ENCODE peak calls at places on chromosomes 2 and 18, in five cellular contexts. Q is OCI-LY7, V is lower leg skin, Y is endothelial cell of umbilical vein, F is A549. Z is an unnamed sample.

GRCh38 chr2:50722828-50723227 is 309.1 kb downstream of the NRXN1 start:
- DNase-seq in Q (no peak), V (no peak), Y (no peak), F (no peak), Z (no peak)

GRCh38 chr2:230011617-230012016 is 57.1 kb downstream of the SLC16A14 start:
- DNase-seq in Q (no peak), V (no peak), Y (no peak), F (no peak), Z (no peak)

GRCh38 chr2:67650292-67651133 is 253.4 kb downstream of the ETAA1 start:
- DNase-seq in Q (peak), V (peak), Y (peak), F (peak), Z (peak)

GRCh38 chr2:151560289-151560688 is 150.6 kb downstream of the RIF1 start:
- DNase-seq in Q (peak), V (no peak), Y (peak), F (peak), Z (no peak)

GRCh38 chr18:58785171-58785805 is 79.4 kb upstream of the ZNF532 start:
- DNase-seq in Q (no peak), V (peak), Y (peak), F (peak), Z (no peak)

GRCh38 chr18:28455971-28456370 is 279.0 kb upstream of the CDH2 start:
- DNase-seq in Q (no peak), V (no peak), Y (no peak), F (no peak), Z (no peak)

GRCh38 chr18:46013484-46014189 is 46.5 kb upstream of the EPG5 start:
- DNase-seq in Q (peak), V (no peak), Y (peak), F (no peak), Z (no peak)

GRCh38 chr2:8149985-8150547 is 531.8 kb upstream of the ID2 start:
- DNase-seq in Q (no peak), V (no peak), Y (no peak), F (no peak), Z (no peak)

GRCh38 chr2:20081841-20082240 is 30.4 kb upstream of the LAPTM4A start:
- DNase-seq in Q (no peak), V (no peak), Y (no peak), F (no peak), Z (no peak)

GRCh38 chr18:43312891-43313290 is 35.6 kb upstream of the SYT4 start:
- DNase-seq in Q (no peak), V (no peak), Y (no peak), F (no peak), Z (no peak)

GRCh38 chr2:148994341-148994740 is 44.2 kb upstream of the LYPD6B start:
- DNase-seq in Q (no peak), V (no peak), Y (no peak), F (no peak), Z (no peak)

GRCh38 chr18:62073882-62074281 is 113.0 kb downstream of the PIGN start:
- DNase-seq in Q (no peak), V (no peak), Y (no peak), F (no peak), Z (no peak)

GRCh38 chr18:24014986-24015896 is 687 bp downstream of the TTC39C start:
- DNase-seq in Q (peak), V (peak), Y (peak), F (peak), Z (no peak)

GRCh38 chr2:224056889-224057288 is 17.8 kb upstream of the SERPINE2 start:
- DNase-seq in Q (no peak), V (no peak), Y (no peak), F (no peak), Z (no peak)

GRCh38 chr2:211479496-211480150 is 923.2 kb downstream of the CPS1 start:
- DNase-seq in Q (no peak), V (no peak), Y (no peak), F (no peak), Z (no peak)

GRCh38 chr2:230713331-230714121 is 884 bp downstream of the CAB39 start:
- DNase-seq in Q (peak), V (peak), Y (peak), F (peak), Z (peak)

GRCh38 chr18:23230688-23231087 is 95.4 kb downstream of the CABLES1 start:
- DNase-seq in Q (no peak), V (peak), Y (no peak), F (no peak), Z (no peak)

GRCh38 chr2:191200910-191201309 is 44.3 kb upstream of the MYO1B start:
- DNase-seq in Q (no peak), V (no peak), Y (no peak), F (no peak), Z (no peak)

GRCh38 chr2:200860092-200860795 is 4.2 kb downstream of the CLK1 start:
- DNase-seq in Q (no peak), V (no peak), Y (peak), F (no peak), Z (no peak)

GRCh38 chr2:191178806-191179514 is 28.2 kb upstream of the STAT4 start:
- DNase-seq in Q (no peak), V (peak), Y (no peak), F (peak), Z (no peak)

GRCh38 chr2:26067980-26068507 is 34.2 kb downstream of the RAB10 start:
- DNase-seq in Q (peak), V (no peak), Y (peak), F (no peak), Z (peak)

GRCh38 chr2:40087434-40087833 is 308.4 kb upstream of the THUMPD2 start:
- DNase-seq in Q (no peak), V (no peak), Y (no peak), F (no peak), Z (no peak)

GRCh38 chr2:9892236-9892635 is 49.0 kb downstream of the TAF1B start:
- DNase-seq in Q (no peak), V (no peak), Y (no peak), F (no peak), Z (no peak)

GRCh38 chr2:9896216-9896615 is 52.9 kb downstream of the TAF1B start:
- DNase-seq in Q (no peak), V (no peak), Y (no peak), F (no peak), Z (no peak)

GRCh38 chr2:9897796-9898195 is 53.7 kb upstream of the GRHL1 start:
- DNase-seq in Q (no peak), V (no peak), Y (no peak), F (no peak), Z (no peak)

GRCh38 chr2:9895669-9896068 is 52.4 kb downstream of the TAF1B start:
- DNase-seq in Q (no peak), V (no peak), Y (peak), F (no peak), Z (peak)

GRCh38 chr2:9897331-9897737 is 54.1 kb downstream of the TAF1B start:
- DNase-seq in Q (no peak), V (peak), Y (peak), F (peak), Z (no peak)
- H3K4me3 ChIP-seq in Q (no peak), V (no peak), Y (no peak), F (no peak), Z (no peak)

GRCh38 chr18:14939141-14939540 is 191.2 kb downstream of the ANKRD30B start:
- DNase-seq in Q (no peak), V (no peak), Y (no peak), F (no peak), Z (no peak)
- H3K4me3 ChIP-seq in Q (no peak), V (no peak), Y (no peak), F (no peak), Z (no peak)

GRCh38 chr2:120231974-120232635 is 8.9 kb upstream of the TMEM185B start:
- DNase-seq in Q (peak), V (no peak), Y (no peak), F (no peak), Z (no peak)

GRCh38 chr2:120233292-120233691 is 10.1 kb upstream of the TMEM185B start:
- DNase-seq in Q (no peak), V (no peak), Y (no peak), F (no peak), Z (no peak)

GRCh38 chr2:120229341-120229740 is 6.1 kb upstream of the TMEM185B start:
- DNase-seq in Q (no peak), V (no peak), Y (no peak), F (no peak), Z (no peak)

GRCh38 chr2:120230515-120231471 is 7.6 kb upstream of the TMEM185B start:
- DNase-seq in Q (peak), V (no peak), Y (no peak), F (no peak), Z (no peak)

GRCh38 chr2:120231564-120231973 is 8.4 kb upstream of the TMEM185B start:
- DNase-seq in Q (peak), V (no peak), Y (no peak), F (no peak), Z (no peak)
- H3K4me3 ChIP-seq in Q (peak), V (no peak), Y (no peak), F (no peak), Z (no peak)

GRCh38 chr2:85935170-85935745 is 46.5 kb upstream of the ST3GAL5 start:
- DNase-seq in Q (no peak), V (no peak), Y (peak), F (peak), Z (no peak)

GRCh38 chr2:85935746-85936208 is 47.0 kb upstream of the ST3GAL5 start:
- DNase-seq in Q (no peak), V (no peak), Y (peak), F (peak), Z (no peak)

GRCh38 chr2:85938456-85938855 is 49.7 kb upstream of the ST3GAL5 start:
- DNase-seq in Q (no peak), V (no peak), Y (peak), F (no peak), Z (no peak)

GRCh38 chr2:85937069-85937439 is 48.3 kb upstream of the ST3GAL5 start:
- DNase-seq in Q (no peak), V (no peak), Y (no peak), F (no peak), Z (no peak)

DNA sequence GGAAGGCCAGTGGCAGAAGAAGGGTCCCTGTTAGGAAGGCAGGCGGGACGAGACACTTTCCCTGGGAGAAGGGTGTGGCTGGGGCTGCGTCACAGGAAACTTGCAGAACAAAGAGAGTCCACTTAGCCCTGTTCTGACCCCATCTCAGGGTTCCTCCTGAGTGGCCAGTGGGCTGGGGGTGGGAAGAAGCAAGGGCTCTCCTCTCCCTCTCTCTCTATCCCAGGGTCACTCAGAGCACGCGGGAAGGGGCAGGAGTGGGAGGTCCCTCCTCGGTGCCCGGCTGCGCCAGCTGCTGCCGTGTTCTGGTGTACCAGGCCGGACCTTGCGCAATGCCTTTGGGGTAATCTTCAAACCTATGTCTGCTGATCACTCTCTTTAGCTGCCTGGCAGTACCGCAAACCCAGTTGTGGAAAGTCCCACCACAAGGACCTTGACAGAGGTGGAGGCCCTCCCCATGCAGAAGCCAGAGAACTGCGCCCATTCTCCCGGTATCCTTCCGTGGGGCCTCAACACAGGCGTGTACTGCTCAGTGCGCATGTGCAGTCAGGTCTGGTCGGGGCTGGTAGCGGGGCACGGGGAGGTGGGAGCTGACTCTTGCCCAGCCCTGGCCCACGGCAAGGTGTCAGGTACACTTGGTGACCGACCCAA is 47.8 kb upstream of the ST3GAL5 start:
- DNase-seq in Q (no peak), V (no peak), Y (no peak), F (peak), Z (no peak)
- H3K4me3 ChIP-seq in Q (no peak), V (no peak), Y (no peak), F (peak), Z (no peak)

GRCh38 chr2:132416996-132417395 is 391 bp downstream of the GPR39 start:
- DNase-seq in Q (no peak), V (no peak), Y (no peak), F (peak), Z (no peak)
- H3K4me3 ChIP-seq in Q (no peak), V (no peak), Y (no peak), F (peak), Z (no peak)

GRCh38 chr2:38155025-38155424 is 79.1 kb upstream of the CYP1B1 start:
- DNase-seq in Q (no peak), V (no peak), Y (no peak), F (no peak), Z (no peak)

GRCh38 chr2:38158361-38159128 is 82.6 kb upstream of the CYP1B1 start:
- DNase-seq in Q (no peak), V (no peak), Y (no peak), F (no peak), Z (no peak)

GRCh38 chr2:38159171-38159570 is 83.2 kb upstream of the CYP1B1 start:
- DNase-seq in Q (no peak), V (no peak), Y (no peak), F (no peak), Z (no peak)

GRCh38 chr2:38154395-38154794 is 78.4 kb upstream of the CYP1B1 start:
- DNase-seq in Q (no peak), V (no peak), Y (no peak), F (no peak), Z (no peak)

GRCh38 chr2:38156262-38156835 is 80.4 kb upstream of the CYP1B1 start:
- DNase-seq in Q (no peak), V (no peak), Y (no peak), F (no peak), Z (no peak)
- H3K4me3 ChIP-seq in Q (no peak), V (no peak), Y (no peak), F (no peak), Z (no peak)

GRCh38 chr2:66553370-66553769 is 118.4 kb downstream of the MEIS1 start:
- DNase-seq in Q (no peak), V (no peak), Y (peak), F (no peak), Z (no peak)

GRCh38 chr2:66550826-66551225 is 115.9 kb downstream of the MEIS1 start:
- DNase-seq in Q (no peak), V (no peak), Y (no peak), F (no peak), Z (no peak)

GRCh38 chr2:66559672-66560071 is 124.7 kb downstream of the MEIS1 start:
- DNase-seq in Q (no peak), V (no peak), Y (no peak), F (no peak), Z (no peak)

GRCh38 chr2:66555511-66556324 is 120.8 kb downstream of the MEIS1 start:
- DNase-seq in Q (no peak), V (no peak), Y (peak), F (no peak), Z (no peak)

GRCh38 chr2:66555076-66555475 is 120.2 kb downstream of the MEIS1 start:
- DNase-seq in Q (no peak), V (no peak), Y (no peak), F (no peak), Z (no peak)
- H3K4me3 ChIP-seq in Q (no peak), V (no peak), Y (peak), F (no peak), Z (no peak)

GRCh38 chr2:130319536-130319935 is 23.2 kb upstream of the IMP4 start:
- DNase-seq in Q (no peak), V (no peak), Y (no peak), F (no peak), Z (no peak)
- H3K4me3 ChIP-seq in Q (no peak), V (no peak), Y (no peak), F (no peak), Z (no peak)

DNA sequence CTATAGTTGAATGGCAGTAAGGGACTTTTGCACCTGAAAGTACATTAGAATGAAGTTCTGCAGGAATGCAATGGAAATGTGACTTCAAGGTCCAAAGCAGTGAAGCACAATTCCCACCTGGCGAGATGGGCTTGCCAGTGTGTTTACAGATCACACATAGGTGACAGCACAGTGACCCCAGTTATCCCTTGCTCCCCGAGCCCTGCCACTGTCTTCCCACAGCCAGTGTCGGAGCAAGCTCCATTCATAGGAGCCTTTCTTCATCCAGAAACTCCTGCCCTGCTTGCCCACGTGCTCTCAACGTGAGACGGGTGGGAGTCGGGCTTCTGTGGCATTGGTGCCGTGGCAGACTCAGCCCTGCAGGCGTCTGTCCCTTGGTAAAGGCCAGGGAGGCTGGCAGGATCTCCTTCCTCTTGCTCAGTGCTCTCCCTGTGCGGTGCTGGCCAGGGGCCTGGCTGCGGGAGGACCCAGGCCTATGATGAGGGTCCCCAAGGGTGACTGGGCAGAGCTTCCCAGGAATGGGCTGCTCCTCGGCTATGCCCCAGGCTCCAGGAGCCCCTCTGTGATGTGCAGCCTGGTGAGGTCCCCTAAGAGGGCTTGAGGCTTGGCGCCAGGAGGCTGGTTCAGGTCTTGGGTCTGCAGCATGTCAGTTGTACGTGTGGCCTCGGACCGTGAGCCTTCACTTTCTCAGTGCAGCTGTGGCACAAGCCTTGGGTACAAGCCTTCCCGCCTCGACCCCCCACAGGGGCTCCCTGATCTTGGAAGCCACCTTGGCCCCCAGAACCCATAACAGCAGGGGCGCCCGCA is 40.2 kb downstream of the SNED1 start:
- DNase-seq in Q (no peak), V (peak), Y (no peak), F (no peak), Z (no peak)
- H3K4me3 ChIP-seq in Q (no peak), V (no peak), Y (no peak), F (no peak), Z (no peak)

DNA sequence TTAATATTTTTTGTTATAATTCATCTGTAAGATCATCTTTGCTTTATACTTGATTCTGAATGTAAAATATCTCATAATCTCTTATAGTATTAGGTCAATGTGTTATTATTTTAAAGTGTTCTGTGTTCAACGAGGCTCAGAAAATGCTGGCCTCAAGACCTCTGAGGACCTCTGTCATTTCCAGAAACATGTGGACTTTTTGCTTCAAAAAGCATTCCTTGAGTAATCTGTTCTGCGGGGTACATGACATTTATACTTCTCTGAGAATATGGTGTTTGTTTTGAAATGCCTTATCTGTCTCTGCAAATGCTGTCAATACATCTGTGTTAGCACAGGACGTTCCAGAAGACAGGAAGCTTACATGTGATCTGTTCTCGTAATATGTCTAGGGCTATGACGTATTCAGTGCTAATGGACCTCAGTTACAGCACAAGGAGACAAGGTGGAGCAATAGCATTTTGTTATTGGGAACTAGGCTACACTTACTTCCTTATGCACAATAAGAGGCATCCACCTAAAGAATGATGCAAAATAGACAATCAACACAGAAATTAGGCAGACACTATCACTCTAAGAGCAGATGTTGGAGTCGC is 37.6 kb upstream of the IL1RL1 start:
- DNase-seq in Q (no peak), V (peak), Y (peak), F (peak), Z (no peak)
- H3K4me3 ChIP-seq in Q (no peak), V (no peak), Y (no peak), F (no peak), Z (no peak)

Z was measured in Jurkat, Clone E6-1.